ENCODE peak calls at places on chromosomes 12 and 14, in seven cellular contexts. B is fibroblast of mammary gland, E is HS-5, Q is mesothelial cell of epicardium, J is NCI-H1417, Y is A172, D is progenitor cell of endocrine pancreas. S is an unnamed sample.

GRCh38 chr12:47282206-47282605 is 202.4 kb upstream of the AMIGO2 start:
- DNase-seq in E (no peak), B (peak), D (no peak), Y (no peak), Q (no peak), J (no peak), S (no peak)

GRCh38 chr14:94548131-94548998 is 12.9 kb upstream of the SERPINA4 start:
- DNase-seq in D (no peak), Q (no peak), E (no peak), Y (no peak), J (no peak), B (no peak), S (no peak)

GRCh38 chr14:73264080-73264895 is 27.0 kb downstream of the PAPLN start:
- DNase-seq in Y (no peak), J (no peak), Q (no peak), B (no peak), D (no peak), E (no peak), S (no peak)

GRCh38 chr14:25431211-25432076 is 381.5 kb upstream of the STXBP6 start:
- DNase-seq in Y (no peak), B (peak), Q (no peak), D (peak), J (peak), E (no peak), S (peak)

GRCh38 chr12:114275937-114276785 is 129.8 kb downstream of the TBX5 start:
- DNase-seq in D (no peak), B (peak), Q (no peak), J (no peak), E (no peak), Y (no peak), S (no peak)

GRCh38 chr12:66627270-66627987 is 51.4 kb downstream of the GRIP1 start:
- DNase-seq in B (peak), D (no peak), J (no peak), E (no peak), Q (no peak), Y (no peak), S (no peak)

GRCh38 chr12:54680374-54680773 is 32.2 kb upstream of the DCD start:
- DNase-seq in Q (no peak), B (peak), E (no peak), D (no peak), Y (peak), J (no peak), S (peak)

GRCh38 chr14:105419305-105420091 is at the start of gene MTA1:
- DNase-seq in E (no peak), B (no peak), Q (no peak), J (peak), D (no peak), Y (no peak), S (no peak)

GRCh38 chr12:62379026-62379722 is 87.5 kb upstream of the MON2 start:
- DNase-seq in E (no peak), Q (no peak), J (no peak), D (no peak), B (peak), Y (no peak), S (no peak)

GRCh38 chr14:51548187-51548586 is 103.5 kb upstream of the FRMD6 start:
- DNase-seq in J (peak), Q (no peak), B (peak), D (no peak), E (no peak), Y (peak), S (no peak)

GRCh38 chr14:72498646-72499045 is 395.3 kb downstream of the DPF3 start:
- DNase-seq in Q (no peak), E (no peak), Y (no peak), D (no peak), J (no peak), B (no peak), S (no peak)

GRCh38 chr14:37791384-37792036 is 196.1 kb downstream of the TTC6 start:
- DNase-seq in E (no peak), D (no peak), B (no peak), J (no peak), Y (no peak), Q (no peak), S (no peak)

GRCh38 chr14:77031680-77032482 is 3.4 kb upstream of the IRF2BPL start:
- DNase-seq in B (peak), Y (no peak), Q (no peak), D (no peak), J (no peak), E (no peak), S (no peak)

GRCh38 chr12:5166976-5167375 is 123.3 kb downstream of the KCNA5 start:
- DNase-seq in B (peak), Y (peak), Q (no peak), D (no peak), E (peak), J (no peak), S (no peak)

GRCh38 chr12:123427036-123427769 is 9.3 kb downstream of the RILPL2 start:
- DNase-seq in Q (no peak), Y (no peak), D (no peak), E (no peak), J (no peak), B (no peak), S (no peak)

GRCh38 chr14:72679106-72679505 is 214.8 kb downstream of the DPF3 start:
- DNase-seq in B (peak), J (peak), E (no peak), Q (no peak), D (no peak), Y (no peak), S (no peak)

GRCh38 chr12:88243886-88244491 is 101.9 kb downstream of the TMTC3 start:
- DNase-seq in Y (no peak), Q (no peak), D (no peak), J (no peak), B (peak), E (no peak), S (no peak)

S was measured in ecto neural progenitor cell.